ENCODE peak calls at places on chromosomes 6 and 20, in four cellular contexts. One of them, this sample, is unnamed.

GRCh38 chr20:35792740-35793139 is 20.9 kb downstream of the PHF20 start:
- DNase-seq in left ventricle myocardium inferior: no peak
- DNase-seq in A549: no peak
- DNase-seq in gastrocnemius medialis: no peak
- DNase-seq in this sample: no peak

GRCh38 chr6:168574699-168575195 is 133.8 kb downstream of the SMOC2 start:
- DNase-seq in A549: no peak
- DNase-seq in left ventricle myocardium inferior: peak; percentile 33
- DNase-seq in gastrocnemius medialis: no peak
- DNase-seq in this sample: no peak

GRCh38 chr20:9225879-9226278 is 157.0 kb downstream of the PLCB4 start:
- DNase-seq in left ventricle myocardium inferior: peak; percentile 28
- DNase-seq in gastrocnemius medialis: peak; percentile 41
- DNase-seq in A549: no peak
- DNase-seq in this sample: no peak

GRCh38 chr6:11770546-11771466 is 7.8 kb downstream of the ADTRP start:
- DNase-seq in left ventricle myocardium inferior: peak; percentile 89
- DNase-seq in A549: peak; percentile 76
- DNase-seq in gastrocnemius medialis: peak; percentile 88
- DNase-seq in this sample: peak; percentile 93

GRCh38 chr6:60668428-60668827 is 1617.6 kb downstream of the KHDRBS2 start:
- DNase-seq in left ventricle myocardium inferior: no peak
- DNase-seq in A549: no peak
- DNase-seq in gastrocnemius medialis: no peak
- DNase-seq in this sample: no peak

GRCh38 chr6:28207244-28208179 is 17.6 kb upstream of the ZSCAN9 start:
- DNase-seq in left ventricle myocardium inferior: no peak
- DNase-seq in gastrocnemius medialis: no peak
- DNase-seq in A549: no peak
- DNase-seq in this sample: peak; percentile 49

GRCh38 chr6:135146160-135146920 is 34.8 kb upstream of the MYB start:
- DNase-seq in A549: no peak
- DNase-seq in gastrocnemius medialis: no peak
- DNase-seq in left ventricle myocardium inferior: no peak
- DNase-seq in this sample: no peak

GRCh38 chr6:161204866-161205557 is 68.8 kb downstream of the AGPAT4 start:
- DNase-seq in left ventricle myocardium inferior: no peak
- DNase-seq in gastrocnemius medialis: no peak
- DNase-seq in A549: no peak
- DNase-seq in this sample: no peak

GRCh38 chr6:12709116-12709515 is 7.5 kb upstream of the PHACTR1 start:
- DNase-seq in gastrocnemius medialis: no peak
- DNase-seq in left ventricle myocardium inferior: no peak
- DNase-seq in A549: no peak
- DNase-seq in this sample: no peak

GRCh38 chr6:40881501-40881900 is 157.5 kb downstream of the UNC5CL start:
- DNase-seq in A549: no peak
- DNase-seq in left ventricle myocardium inferior: no peak
- DNase-seq in gastrocnemius medialis: no peak
- DNase-seq in this sample: no peak

GRCh38 chr6:37653933-37654565 is 43.6 kb downstream of the MDGA1 start:
- DNase-seq in A549: peak; percentile 43
- DNase-seq in left ventricle myocardium inferior: no peak
- DNase-seq in gastrocnemius medialis: no peak
- DNase-seq in this sample: peak; percentile 47

GRCh38 chr20:53138454-53139291 is 166.5 kb downstream of the TSHZ2 start:
- DNase-seq in A549: no peak
- DNase-seq in gastrocnemius medialis: no peak
- DNase-seq in left ventricle myocardium inferior: no peak
- DNase-seq in this sample: no peak

GRCh38 chr6:144151010-144151727 is 852 bp downstream of the STX11 start:
- DNase-seq in left ventricle myocardium inferior: no peak
- DNase-seq in gastrocnemius medialis: no peak
- DNase-seq in A549: no peak
- DNase-seq in this sample: peak; percentile 64

GRCh38 chr6:5401845-5402738 is 140.8 kb downstream of the FARS2 start:
- DNase-seq in left ventricle myocardium inferior: no peak
- DNase-seq in gastrocnemius medialis: no peak
- DNase-seq in A549: no peak
- DNase-seq in this sample: peak; percentile 37

GRCh38 chr6:39530201-39530759 is 194.9 kb downstream of the KIF6 start:
- DNase-seq in gastrocnemius medialis: no peak
- DNase-seq in left ventricle myocardium inferior: no peak
- DNase-seq in A549: no peak
- DNase-seq in this sample: no peak

GRCh38 chr6:125102901-125103300 is 50.7 kb upstream of the TPD52L1 start:
- DNase-seq in gastrocnemius medialis: no peak
- DNase-seq in A549: no peak
- DNase-seq in left ventricle myocardium inferior: no peak
- DNase-seq in this sample: peak; percentile 54

GRCh38 chr20:15317546-15318242 is 980.3 kb upstream of the FLRT3 start:
- DNase-seq in A549: no peak
- DNase-seq in gastrocnemius medialis: no peak
- DNase-seq in left ventricle myocardium inferior: no peak
- DNase-seq in this sample: no peak

GRCh38 chr6:88013015-88013414 is 34.6 kb upstream of the SPACA1 start:
- DNase-seq in A549: no peak
- DNase-seq in left ventricle myocardium inferior: no peak
- DNase-seq in gastrocnemius medialis: no peak
- DNase-seq in this sample: no peak

GRCh38 chr6:87274660-87275273 is 47.6 kb upstream of the SMIM8 start:
- DNase-seq in left ventricle myocardium inferior: no peak
- DNase-seq in gastrocnemius medialis: no peak
- DNase-seq in A549: no peak
- DNase-seq in this sample: no peak

GRCh38 chr20:1945134-1945618 is 48.7 kb downstream of the PDYN start:
- DNase-seq in left ventricle myocardium inferior: peak; percentile 41
- DNase-seq in A549: no peak
- DNase-seq in gastrocnemius medialis: peak; percentile 83
- DNase-seq in this sample: no peak

GRCh38 chr6:15987569-15987968 is 141.3 kb upstream of the MYLIP start:
- DNase-seq in A549: no peak
- DNase-seq in left ventricle myocardium inferior: no peak
- DNase-seq in gastrocnemius medialis: no peak
- DNase-seq in this sample: no peak

GRCh38 chr6:42163941-42164340 is 9.2 kb upstream of the GUCA1A start:
- DNase-seq in gastrocnemius medialis: no peak
- DNase-seq in A549: no peak
- DNase-seq in left ventricle myocardium inferior: no peak
- DNase-seq in this sample: no peak

GRCh38 chr20:16541226-16541625 is 32.0 kb downstream of the KIF16B start:
- DNase-seq in left ventricle myocardium inferior: peak; percentile 61
- DNase-seq in gastrocnemius medialis: peak; percentile 83
- DNase-seq in A549: no peak
- DNase-seq in this sample: no peak

GRCh38 chr6:168165373-168165772 is 86.4 kb upstream of the FRMD1 start:
- DNase-seq in A549: no peak
- DNase-seq in gastrocnemius medialis: no peak
- DNase-seq in left ventricle myocardium inferior: no peak
- DNase-seq in this sample: no peak

This sample was measured in endothelial cell of umbilical vein.